ENCODE peak calls at places on chromosomes 7 and 10, in five cellular contexts. One of them, this sample, is unnamed.

GRCh38 chr10:97887399-97887798 is 37.8 kb downstream of the GOLGA7B start:
- DNase-seq in fibroblast of lung: no peak
- DNase-seq in transverse colon: no peak
- DNase-seq in spleen: peak; percentile 58
- DNase-seq in tibial artery: no peak
- DNase-seq in this sample: no peak

GRCh38 chr7:77415474-77415821 is 701 bp downstream of the GSAP start:
- DNase-seq in tibial artery: no peak
- DNase-seq in transverse colon: peak; percentile 48
- DNase-seq in fibroblast of lung: no peak
- DNase-seq in spleen: peak; percentile 93
- DNase-seq in this sample: no peak

GRCh38 chr7:94418851-94419250 is 24.2 kb downstream of the COL1A2 start:
- DNase-seq in fibroblast of lung: no peak
- DNase-seq in tibial artery: no peak
- DNase-seq in transverse colon: no peak
- DNase-seq in spleen: no peak
- DNase-seq in this sample: no peak

GRCh38 chr10:121668336-121669009 is 70.2 kb upstream of the FGFR2 start:
- DNase-seq in tibial artery: peak; percentile 85
- DNase-seq in spleen: no peak
- DNase-seq in transverse colon: peak; percentile 26
- DNase-seq in fibroblast of lung: peak; percentile 61
- DNase-seq in this sample: peak; percentile 66

GRCh38 chr10:72319416-72320254 is 35.1 kb downstream of the DNAJB12 start:
- DNase-seq in fibroblast of lung: peak; percentile 81
- DNase-seq in tibial artery: peak; percentile 97
- DNase-seq in spleen: peak; percentile 100
- DNase-seq in transverse colon: peak; percentile 94
- DNase-seq in this sample: peak; percentile 93

GRCh38 chr7:39413866-39414668 is 152.1 kb upstream of the YAE1 start:
- DNase-seq in spleen: peak; percentile 84
- DNase-seq in transverse colon: peak; percentile 31
- DNase-seq in tibial artery: no peak
- DNase-seq in fibroblast of lung: peak; percentile 63
- DNase-seq in this sample: peak; percentile 4

GRCh38 chr10:61028861-61029361 is 84.9 kb upstream of the RHOBTB1 start:
- DNase-seq in tibial artery: no peak
- DNase-seq in fibroblast of lung: peak; percentile 5
- DNase-seq in spleen: no peak
- DNase-seq in transverse colon: no peak
- DNase-seq in this sample: no peak

GRCh38 chr7:68321076-68321639 is 1277.1 kb upstream of the AUTS2 start:
- DNase-seq in tibial artery: no peak
- DNase-seq in transverse colon: no peak
- DNase-seq in fibroblast of lung: peak; percentile 33
- DNase-seq in spleen: no peak
- DNase-seq in this sample: peak; percentile 17

GRCh38 chr10:86301971-86302370 is 64.6 kb downstream of the GRID1 start:
- DNase-seq in fibroblast of lung: no peak
- DNase-seq in spleen: peak; percentile 49
- DNase-seq in transverse colon: no peak
- DNase-seq in tibial artery: peak; percentile 38
- DNase-seq in this sample: no peak

GRCh38 chr10:58782876-58783859 is 270.5 kb downstream of the BICC1 start:
- DNase-seq in tibial artery: peak; percentile 67
- DNase-seq in spleen: no peak
- DNase-seq in transverse colon: no peak
- DNase-seq in fibroblast of lung: peak; percentile 25
- DNase-seq in this sample: no peak

GRCh38 chr7:145860809-145861208 is 255.8 kb upstream of the CNTNAP2 start:
- DNase-seq in transverse colon: no peak
- DNase-seq in fibroblast of lung: no peak
- DNase-seq in tibial artery: no peak
- DNase-seq in spleen: no peak
- DNase-seq in this sample: no peak

DNA sequence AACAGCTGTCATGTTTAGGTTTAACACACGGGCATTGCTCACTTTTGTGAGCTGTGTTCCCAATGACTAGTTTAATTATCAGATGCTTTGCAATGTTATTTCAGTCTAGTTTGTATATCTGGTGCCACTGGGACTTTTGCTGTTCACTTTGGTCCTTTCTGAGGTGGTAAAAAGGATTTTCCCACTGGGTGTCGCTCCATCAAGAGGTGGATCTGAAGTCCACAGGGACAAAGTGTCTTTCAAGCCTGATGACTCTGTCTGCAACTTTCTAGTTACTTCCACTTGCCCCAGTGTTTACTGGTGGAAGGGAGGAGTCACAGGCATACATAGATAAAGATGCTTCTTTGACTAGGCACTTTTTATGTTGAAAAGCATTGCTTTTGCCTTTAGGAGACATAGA is 242.2 kb downstream of the HGF start:
- DNase-seq in spleen: no peak
- DNase-seq in tibial artery: no peak
- DNase-seq in fibroblast of lung: no peak
- DNase-seq in transverse colon: no peak
- DNase-seq in this sample: no peak
- TF ChIP-seq CTCF in spleen: no peak
- TF ChIP-seq CTCF in tibial artery: no peak
- TF ChIP-seq CTCF in fibroblast of lung: no peak
- TF ChIP-seq CTCF in transverse colon: no peak
- TF ChIP-seq CTCF in this sample: no peak

GRCh38 chr10:89373916-89374711 is 3.7 kb upstream of the IFIT1B start:
- DNase-seq in tibial artery: peak; percentile 94
- DNase-seq in spleen: no peak
- DNase-seq in fibroblast of lung: peak; percentile 96
- DNase-seq in transverse colon: peak; percentile 81
- DNase-seq in this sample: peak; percentile 82

GRCh38 chr10:89367529-89367928 is 10.3 kb upstream of the IFIT1B start:
- DNase-seq in transverse colon: no peak
- DNase-seq in spleen: no peak
- DNase-seq in tibial artery: no peak
- DNase-seq in fibroblast of lung: no peak
- DNase-seq in this sample: no peak

GRCh38 chr10:89371987-89372386 is 5.9 kb upstream of the IFIT1B start:
- DNase-seq in spleen: no peak
- DNase-seq in tibial artery: no peak
- DNase-seq in fibroblast of lung: no peak
- DNase-seq in transverse colon: no peak
- DNase-seq in this sample: no peak

GRCh38 chr10:89364533-89364932 is 13.3 kb upstream of the IFIT1B start:
- DNase-seq in spleen: no peak
- DNase-seq in fibroblast of lung: no peak
- DNase-seq in tibial artery: no peak
- DNase-seq in transverse colon: no peak
- DNase-seq in this sample: no peak

GRCh38 chr10:89369142-89370105 is 8.4 kb upstream of the IFIT1B start:
- DNase-seq in tibial artery: no peak
- DNase-seq in spleen: no peak
- DNase-seq in fibroblast of lung: peak; percentile 80
- DNase-seq in transverse colon: no peak
- DNase-seq in this sample: no peak
- H3K27ac ChIP-seq in tibial artery: peak overlapping the region; percentile 42
- H3K27ac ChIP-seq in spleen: peak overlapping the region; percentile 35
- H3K27ac ChIP-seq in fibroblast of lung: no peak overlapping the region
- H3K27ac ChIP-seq in transverse colon: no peak overlapping the region
- H3K27ac ChIP-seq in this sample: no peak overlapping the region

GRCh38 chr10:46314046-46314445 is 27.2 kb downstream of the ANTXRL start:
- DNase-seq in fibroblast of lung: no peak
- DNase-seq in spleen: peak; percentile 49
- DNase-seq in tibial artery: peak; percentile 56
- DNase-seq in transverse colon: no peak
- DNase-seq in this sample: no peak

GRCh38 chr10:46321770-46322169 is 35.0 kb downstream of the ANTXRL start:
- DNase-seq in transverse colon: no peak
- DNase-seq in spleen: no peak
- DNase-seq in tibial artery: no peak
- DNase-seq in fibroblast of lung: no peak
- DNase-seq in this sample: no peak

GRCh38 chr10:46319383-46319782 is 32.6 kb downstream of the ANTXRL start:
- DNase-seq in spleen: no peak
- DNase-seq in tibial artery: no peak
- DNase-seq in fibroblast of lung: no peak
- DNase-seq in transverse colon: no peak
- DNase-seq in this sample: no peak

GRCh38 chr10:46318808-46319207 is 32.0 kb downstream of the ANTXRL start:
- DNase-seq in spleen: no peak
- DNase-seq in tibial artery: no peak
- DNase-seq in transverse colon: no peak
- DNase-seq in fibroblast of lung: no peak
- DNase-seq in this sample: no peak

GRCh38 chr10:46317889-46318288 is 31.1 kb downstream of the ANTXRL start:
- DNase-seq in fibroblast of lung: no peak
- DNase-seq in spleen: no peak
- DNase-seq in transverse colon: no peak
- DNase-seq in tibial artery: no peak
- DNase-seq in this sample: no peak
- H3K4me1 ChIP-seq in fibroblast of lung: no peaks in the 10 kb centered on the region
- H3K4me1 ChIP-seq in spleen: no peaks in the 10 kb centered on the region
- H3K4me1 ChIP-seq in transverse colon: no peaks in the 10 kb centered on the region
- H3K4me1 ChIP-seq in tibial artery: no peaks in the 10 kb centered on the region
- H3K4me1 ChIP-seq in this sample: no peaks in the 10 kb centered on the region

DNA sequence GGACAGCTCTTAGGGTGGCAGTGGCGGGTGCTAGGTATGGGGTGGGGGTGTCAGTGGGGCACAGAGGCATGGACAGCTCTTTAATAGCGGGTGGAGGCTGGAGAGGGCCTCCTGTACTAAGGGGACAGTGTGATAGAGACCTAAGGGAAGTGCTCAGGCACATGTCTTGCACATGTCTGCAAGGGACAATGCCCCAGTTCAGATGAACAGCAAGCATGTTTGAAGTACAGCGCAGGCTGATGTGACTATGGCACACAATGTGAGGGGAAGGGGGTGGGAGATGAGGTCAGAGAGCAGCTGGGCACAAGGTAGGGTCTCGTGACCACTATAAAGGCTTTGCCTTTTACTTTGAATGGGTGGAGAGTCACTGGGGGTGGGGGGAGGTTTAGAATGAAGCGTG is 3.5 kb downstream of the GIMAP8 start:
- DNase-seq in tibial artery: no peak
- DNase-seq in fibroblast of lung: no peak
- DNase-seq in transverse colon: no peak
- DNase-seq in spleen: no peak
- DNase-seq in this sample: no peak
- TF ChIP-seq CTCF in tibial artery: no peak
- TF ChIP-seq CTCF in fibroblast of lung: no peak
- TF ChIP-seq CTCF in transverse colon: no peak
- TF ChIP-seq CTCF in spleen: no peak
- TF ChIP-seq CTCF in this sample: no peak

GRCh38 chr7:50335795-50336754 is 31.6 kb downstream of the IKZF1 start:
- DNase-seq in transverse colon: peak; percentile 68
- DNase-seq in spleen: peak; percentile 91
- DNase-seq in fibroblast of lung: no peak
- DNase-seq in tibial artery: no peak
- DNase-seq in this sample: no peak

GRCh38 chr7:50333266-50333665 is 28.8 kb downstream of the IKZF1 start:
- DNase-seq in fibroblast of lung: no peak
- DNase-seq in tibial artery: no peak
- DNase-seq in transverse colon: no peak
- DNase-seq in spleen: peak; percentile 78
- DNase-seq in this sample: no peak

GRCh38 chr7:50335230-50335794 is 30.8 kb downstream of the IKZF1 start:
- DNase-seq in transverse colon: no peak
- DNase-seq in tibial artery: no peak
- DNase-seq in spleen: no peak
- DNase-seq in fibroblast of lung: no peak
- DNase-seq in this sample: no peak

GRCh38 chr7:50332241-50333176 is 28.0 kb downstream of the IKZF1 start:
- DNase-seq in fibroblast of lung: no peak
- DNase-seq in tibial artery: no peak
- DNase-seq in transverse colon: no peak
- DNase-seq in spleen: no peak
- DNase-seq in this sample: no peak

DNA sequence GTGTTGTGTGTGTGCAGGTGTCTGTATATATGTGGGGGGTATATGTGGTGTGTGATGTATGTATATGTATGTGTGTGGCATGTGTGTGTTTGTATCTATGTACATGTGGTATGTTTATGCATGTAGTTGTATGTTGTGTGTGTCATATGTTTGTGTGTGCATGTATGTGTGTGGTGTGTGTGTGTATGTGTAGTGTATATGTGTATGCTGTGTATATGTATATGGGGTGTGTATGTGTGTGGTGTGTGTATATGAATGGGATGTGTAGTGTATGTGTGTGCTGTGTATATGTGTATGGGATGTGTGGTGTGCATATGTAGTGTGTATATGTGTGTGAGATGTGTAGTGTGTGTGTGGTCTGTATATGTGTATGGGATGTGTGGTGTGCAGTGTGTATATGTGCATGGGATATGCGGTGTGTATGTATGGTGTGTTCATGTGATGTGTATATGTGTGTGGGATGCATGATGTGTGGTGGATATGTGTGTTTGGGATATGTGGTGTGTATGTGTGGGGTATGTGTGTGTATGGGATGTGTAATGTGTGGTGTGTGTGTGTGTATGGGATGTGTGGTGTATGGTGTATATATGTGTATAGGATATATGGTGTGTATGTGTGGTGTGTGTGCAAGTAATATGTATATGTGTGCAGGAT is 30.0 kb downstream of the IKZF1 start:
- DNase-seq in tibial artery: no peak
- DNase-seq in fibroblast of lung: no peak
- DNase-seq in spleen: no peak
- DNase-seq in transverse colon: no peak
- DNase-seq in this sample: no peak
- H3K27ac ChIP-seq in tibial artery: no peak overlapping the region
- H3K27ac ChIP-seq in fibroblast of lung: no peak overlapping the region
- H3K27ac ChIP-seq in spleen: peak overlapping the region; percentile 84
- H3K27ac ChIP-seq in transverse colon: no peak overlapping the region
- H3K27ac ChIP-seq in this sample: no peak overlapping the region

DNA sequence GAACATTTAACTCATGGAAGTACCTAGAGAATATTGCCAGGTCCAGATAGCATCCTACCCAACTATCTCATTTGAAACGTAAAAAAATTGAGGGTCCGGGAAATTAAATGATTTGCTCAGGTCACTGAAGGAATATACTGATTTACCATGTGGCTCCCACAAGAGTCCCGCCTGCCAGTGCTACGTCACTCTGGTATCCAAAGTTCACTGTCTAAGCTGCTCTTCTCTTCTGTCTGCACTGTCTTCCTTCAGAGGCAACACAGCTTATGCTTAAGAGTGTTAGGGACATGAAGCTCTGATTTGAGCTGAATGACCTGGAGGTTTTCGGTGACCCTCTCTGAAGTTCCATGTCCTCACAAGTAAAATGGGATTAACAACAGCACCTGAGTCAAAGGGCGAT is 114.6 kb downstream of the PDE1C start:
- DNase-seq in transverse colon: no peak
- DNase-seq in tibial artery: no peak
- DNase-seq in spleen: no peak
- DNase-seq in fibroblast of lung: no peak
- DNase-seq in this sample: no peak
- H3K4me1 ChIP-seq in transverse colon: no peaks in the 10 kb centered on the region
- H3K4me1 ChIP-seq in tibial artery: no peaks in the 10 kb centered on the region
- H3K4me1 ChIP-seq in spleen: no peaks in the 10 kb centered on the region
- H3K4me1 ChIP-seq in fibroblast of lung: peaks cover 5% of the 10 kb centered on the region
- H3K4me1 ChIP-seq in this sample: no peaks in the 10 kb centered on the region

This sample was measured in pancreas.